ENCODE peak calls at places on chromosomes 7 and 10, in four cellular contexts. G, J, N and S are unnamed samples.

GRCh38 chr10:52703451-52703850 is 69.1 kb downstream of the MBL2 start:
- DNase-seq in G (no peak), J (peak), N (no peak), S (no peak)

GRCh38 chr7:157497744-157498541 is 161.1 kb downstream of the DNAJB6 start:
- DNase-seq in G (no peak), J (no peak), N (no peak), S (no peak)

GRCh38 chr7:34096135-34096775 is 190.9 kb downstream of the BMPER start:
- DNase-seq in G (no peak), J (peak), N (peak), S (peak)

GRCh38 chr10:42960491-42961155 is 116.2 kb upstream of the RET start:
- DNase-seq in G (no peak), J (peak), N (peak), S (peak)

GRCh38 chr10:23114228-23114850 is 19.0 kb downstream of the MSRB2 start:
- DNase-seq in G (no peak), J (no peak), N (no peak), S (no peak)

GRCh38 chr10:68253356-68253755 is 21.4 kb upstream of the ATOH7 start:
- DNase-seq in G (no peak), J (no peak), N (no peak), S (no peak)

GRCh38 chr10:48574322-48574796 is 30.5 kb downstream of the ARHGAP22 start:
- DNase-seq in G (no peak), J (no peak), N (no peak), S (no peak)

GRCh38 chr7:2108501-2109250 is 124.1 kb downstream of the MAD1L1 start:
- DNase-seq in G (peak), J (no peak), N (no peak), S (no peak)

GRCh38 chr10:88194041-88194887 is 330.8 kb downstream of the PTEN start:
- DNase-seq in G (no peak), J (no peak), N (no peak), S (peak)

GRCh38 chr10:62699148-62699547 is 105.4 kb upstream of the ADO start:
- DNase-seq in G (no peak), J (no peak), N (no peak), S (no peak)

GRCh38 chr7:69597278-69598076 is 798 bp upstream of the AUTS2 start:
- DNase-seq in G (no peak), J (peak), N (no peak), S (no peak)

GRCh38 chr7:48154792-48155413 is 16.4 kb upstream of the ABCA13 start:
- DNase-seq in G (peak), J (peak), N (peak), S (peak)

GRCh38 chr10:100043344-100043743 is 33.6 kb upstream of the DNMBP start:
- DNase-seq in G (no peak), J (no peak), N (no peak), S (peak)

GRCh38 chr10:6721480-6721879 is 141.4 kb upstream of the PRKCQ start:
- DNase-seq in G (no peak), J (peak), N (peak), S (peak)

GRCh38 chr7:37297546-37297945 is 151.1 kb downstream of the ELMO1 start:
- DNase-seq in G (no peak), J (no peak), N (no peak), S (peak)

GRCh38 chr10:50788951-50789904 is 49.5 kb downstream of the ASAH2B start:
- DNase-seq in G (peak), J (peak), N (peak), S (peak)

GRCh38 chr7:15330943-15331342 is 230.9 kb downstream of the AGMO start:
- DNase-seq in G (peak), J (no peak), N (no peak), S (no peak)

GRCh38 chr10:69004821-69005220 is 16.2 kb downstream of the KIFBP start:
- DNase-seq in G (no peak), J (peak), N (peak), S (peak)

GRCh38 chr10:6036861-6037321 is 25.3 kb downstream of the IL2RA start:
- DNase-seq in G (no peak), J (no peak), N (no peak), S (peak)

GRCh38 chr7:11469028-11469718 is 362.8 kb downstream of the THSD7A start:
- DNase-seq in G (no peak), J (no peak), N (no peak), S (no peak)

GRCh38 chr7:143898810-143899209 is 3.2 kb downstream of the TCAF1 start:
- DNase-seq in G (no peak), J (no peak), N (no peak), S (no peak)

GRCh38 chr7:143896667-143897066 is 5.3 kb downstream of the TCAF1 start:
- DNase-seq in G (no peak), J (no peak), N (no peak), S (no peak)

GRCh38 chr7:143901360-143901709 is 641 bp downstream of the TCAF1 start:
- DNase-seq in G (no peak), J (peak), N (peak), S (peak)

GRCh38 chr7:143901710-143902587 is at the start of gene TCAF1:
- DNase-seq in G (peak), J (peak), N (peak), S (peak)

DNA sequence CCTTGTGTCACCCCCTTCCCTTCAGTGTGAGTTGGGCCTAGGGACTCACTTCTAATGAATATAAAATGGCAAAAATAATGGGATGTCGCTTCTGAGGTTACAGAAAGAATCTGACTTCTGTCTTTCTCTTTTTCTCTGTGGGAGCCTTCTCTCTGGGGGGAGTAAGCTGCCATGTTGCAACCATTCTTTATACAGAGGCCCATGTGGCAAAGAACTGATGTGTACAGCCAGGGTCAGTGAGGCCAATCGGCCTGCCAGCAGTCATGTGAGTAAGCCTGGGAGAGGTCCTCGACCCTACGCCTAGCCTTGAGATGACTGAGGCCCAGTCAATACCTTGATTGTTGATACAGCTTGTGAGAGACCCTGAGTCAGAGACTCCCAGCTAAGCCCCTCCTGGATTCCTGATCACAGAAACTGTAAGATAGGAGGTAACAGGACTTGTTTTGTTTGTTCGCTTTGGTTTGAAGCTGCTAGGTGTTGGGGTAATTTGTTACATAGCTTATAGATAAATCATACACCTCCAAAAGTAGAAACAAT is 1.7 kb downstream of the TCAF1 start:
- DNase-seq in G (no peak), J (peak), N (peak), S (peak)
- H3K4me3 ChIP-seq in G (peak), J (peak), N (peak), S (peak)

GRCh38 chr7:105131033-105131656 is 117.1 kb downstream of the KMT2E start:
- DNase-seq in G (no peak), J (peak), N (peak), S (peak)

GRCh38 chr7:105132335-105132734 is 118.3 kb downstream of the KMT2E start:
- DNase-seq in G (no peak), J (no peak), N (no peak), S (no peak)

GRCh38 chr7:105131890-105132289 is 117.9 kb downstream of the KMT2E start:
- DNase-seq in G (no peak), J (no peak), N (no peak), S (no peak)

GRCh38 chr7:105130048-105130447 is 116.0 kb downstream of the KMT2E start:
- DNase-seq in G (no peak), J (no peak), N (no peak), S (no peak)

DNA sequence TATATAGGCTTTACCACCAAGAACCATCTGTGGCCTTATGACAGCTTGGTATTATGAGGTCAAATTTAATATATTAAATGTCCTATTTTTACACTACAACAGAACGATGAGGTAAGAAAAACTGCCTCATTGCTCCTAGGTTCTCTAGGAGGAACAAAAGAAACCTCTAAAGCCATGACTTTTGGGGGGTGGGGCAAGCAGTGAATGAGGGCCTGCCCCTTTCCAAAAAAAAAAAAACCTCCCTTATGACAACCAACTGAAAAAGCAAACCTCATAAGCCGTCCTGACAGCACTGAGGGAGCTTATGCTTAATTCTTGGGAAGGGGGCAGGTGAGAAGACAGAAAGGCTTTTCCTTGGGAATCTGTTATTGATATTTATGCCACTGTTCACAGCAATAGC is 116.6 kb downstream of the KMT2E start:
- DNase-seq in G (no peak), J (no peak), N (no peak), S (no peak)
- H3K4me3 ChIP-seq in G (no peak), J (no peak), N (no peak), S (no peak)

GRCh38 chr10:72008096-72008933 is 44.1 kb downstream of the CHST3 start:
- DNase-seq in G (no peak), J (no peak), N (no peak), S (peak)
- H3K4me3 ChIP-seq in G (no peak), J (no peak), N (no peak), S (no peak)

DNA sequence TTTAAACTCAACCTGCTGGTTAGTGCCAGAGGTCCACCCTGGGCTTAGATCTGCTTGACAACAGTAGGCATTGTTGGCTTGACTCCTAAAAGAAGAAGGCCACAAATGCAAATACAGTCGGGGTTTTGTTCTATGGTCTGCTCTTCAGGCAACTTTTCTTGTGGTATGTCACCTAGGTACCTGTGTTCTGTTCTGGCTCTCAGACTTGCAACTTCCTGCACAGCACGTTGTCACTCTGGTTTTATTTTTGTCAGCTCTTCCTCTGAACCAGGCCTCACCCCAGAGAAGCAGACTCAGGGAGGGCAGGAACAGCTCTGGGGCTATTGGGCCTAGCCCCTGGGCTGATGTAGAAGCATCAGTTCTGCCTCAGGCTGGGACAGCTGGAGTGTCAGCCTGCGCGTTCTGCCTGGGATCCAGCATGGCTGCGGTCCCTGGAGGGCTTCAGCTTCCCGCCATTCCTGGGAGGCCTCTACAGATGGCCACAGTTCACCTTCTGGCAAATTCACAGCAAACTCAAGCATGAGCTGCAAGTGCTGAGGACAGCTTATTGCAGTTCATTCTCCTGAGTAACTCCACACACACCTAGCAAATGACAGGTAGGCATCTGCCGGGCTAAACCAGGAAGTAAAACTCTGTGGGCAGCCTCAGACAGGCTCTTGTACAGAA is 11.0 kb upstream of the PDCD4 start:
- DNase-seq in G (no peak), J (no peak), N (no peak), S (peak)
- H3K4me3 ChIP-seq in G (no peak), J (no peak), N (no peak), S (no peak)